ENCODE peak calls at places on chromosomes 2 and 18, in six cellular contexts. Y is osteocyte, H is iris pigment epithelial cell, D is OCI-LY7, Z is cerebellum, C is psoas muscle. F is an unnamed sample.

GRCh38 chr2:17780546-17780945 is 26.6 kb downstream of the GEN1 start:
- DNase-seq in Z (no peak), D (no peak), Y (no peak), C (no peak), H (peak), F (no peak)

GRCh38 chr2:185456517-185456916 is 282.1 kb upstream of the FSIP2 start:
- DNase-seq in C (no peak), Y (no peak), Z (no peak), D (no peak), H (peak), F (no peak)

GRCh38 chr2:236545814-236546480 is 23.7 kb upstream of the ACKR3 start:
- DNase-seq in Z (no peak), D (peak), H (no peak), Y (no peak), C (no peak), F (no peak)

GRCh38 chr2:156841321-156841720 is 405.1 kb downstream of the GPD2 start:
- DNase-seq in Y (no peak), C (no peak), Z (no peak), D (no peak), H (no peak), F (no peak)

GRCh38 chr2:178914259-178914849 is 107.1 kb upstream of the TTN start:
- DNase-seq in C (peak), D (peak), Z (peak), H (peak), Y (no peak), F (peak)

GRCh38 chr18:63290456-63291200 is 28.9 kb downstream of the BCL2 start:
- DNase-seq in Z (no peak), C (no peak), D (no peak), H (no peak), Y (no peak), F (no peak)

GRCh38 chr2:227106845-227107759 is 56.9 kb downstream of the COL4A4 start:
- DNase-seq in H (peak), C (no peak), D (peak), Y (peak), Z (peak), F (peak)

GRCh38 chr18:3935316-3935715 is 485.3 kb downstream of the TGIF1 start:
- DNase-seq in C (no peak), Y (no peak), H (no peak), Z (no peak), D (peak), F (no peak)

GRCh38 chr2:212892193-212892592 is 259.2 kb downstream of the IKZF2 start:
- DNase-seq in H (peak), Y (no peak), C (no peak), Z (no peak), D (peak), F (peak)

GRCh38 chr2:127153691-127154158 is 46.8 kb upstream of the BIN1 start:
- DNase-seq in Y (peak), Z (no peak), H (peak), C (peak), D (no peak), F (peak)

GRCh38 chr2:98155721-98156120 is 68.8 kb downstream of the VWA3B start:
- DNase-seq in C (no peak), D (no peak), H (no peak), Y (no peak), Z (no peak), F (no peak)

GRCh38 chr2:28343184-28343942 is 49.3 kb upstream of the FOSL2 start:
- DNase-seq in Y (no peak), Z (no peak), C (no peak), D (no peak), H (no peak), F (no peak)

GRCh38 chr2:26942543-26943295 is 27.7 kb upstream of the MAPRE3 start:
- DNase-seq in H (peak), D (peak), Z (peak), Y (no peak), C (peak), F (peak)

GRCh38 chr2:65161551-65162100 is 31.7 kb upstream of the RAB1A start:
- DNase-seq in Z (no peak), C (no peak), Y (no peak), H (peak), D (no peak), F (no peak)

GRCh38 chr2:113057127-113057526 is 1.9 kb upstream of the IL36RN start:
- DNase-seq in H (no peak), Z (no peak), C (no peak), Y (no peak), D (no peak), F (no peak)

GRCh38 chr2:6782523-6783061 is 83.1 kb downstream of the CMPK2 start:
- DNase-seq in Y (no peak), C (no peak), D (no peak), Z (no peak), H (no peak), F (no peak)

GRCh38 chr2:15939556-15939853 is 845 bp upstream of the MYCN start:
- DNase-seq in Z (peak), C (peak), H (peak), D (no peak), Y (peak), F (peak)

GRCh38 chr2:159571540-159572260 is 44.6 kb downstream of the BAZ2B start:
- DNase-seq in C (no peak), H (no peak), Y (no peak), Z (no peak), D (no peak), F (peak)

GRCh38 chr18:59459352-59460059 is 100.4 kb upstream of the LMAN1 start:
- DNase-seq in Z (peak), C (no peak), H (peak), D (peak), Y (no peak), F (peak)

F was measured in GM03348.